ENCODE peak calls at places on chromosomes 1 and 21, in nine cellular contexts. O is naive thymus-derived CD4-positive, alpha-beta T cell; P is activated B cell treated with CpG ODN at 0.5 μM for 24 hours; Q is mammary epithelial cell; V is stimulated activated CD4-positive, alpha-beta T cell treated with anti-CD3 and anti-CD28 coated beads, Interleukin-1b, Interleukin-23, amount 100 ng/mL, for 24 hours; E is T-cell; H is heart right ventricle; B is NCI-H1105 treated with DMSO at 0.1 percent for 48 hours; Z is A172. R is an unnamed sample.

GRCh38 chr21:44750675-44751025 is 39.3 kb upstream of the TSPEAR start:
- DNase-seq in O (no peak), P (no peak), Q (no peak), V (no peak), E (no peak), H (no peak), B (no peak), Z (no peak), R (no peak)

GRCh38 chr1:28855969-28856368 is 44.0 kb downstream of the OPRD1 start:
- DNase-seq in O (no peak), P (no peak), Q (no peak), V (no peak), E (no peak), H (no peak), B (no peak), Z (no peak), R (no peak)

GRCh38 chr1:166122873-166123466 is 43.8 kb downstream of the FAM78B start:
- DNase-seq in O (no peak), P (no peak), Q (no peak), V (no peak), E (no peak), H (no peak), B (no peak), Z (no peak), R (no peak)

GRCh38 chr1:29197590-29197924 is 15.9 kb upstream of the SRSF4 start:
- DNase-seq in O (peak; percentile 22), P (no peak), Q (peak; percentile 36), V (no peak), E (no peak), H (no peak), B (peak; percentile 51), Z (peak; percentile 25), R (peak; percentile 73)

GRCh38 chr1:10803971-10804820 is 7.8 kb upstream of the CASZ1 start:
- DNase-seq in O (no peak), P (no peak), Q (peak; percentile 82), V (no peak), E (no peak), H (no peak), B (no peak), Z (no peak), R (peak; percentile 87)

GRCh38 chr1:156766288-156767100 is 841 bp upstream of the PRCC start:
- DNase-seq in O (no peak), P (no peak), Q (peak; percentile 17), V (no peak), E (no peak), H (peak; percentile 37), B (peak; percentile 38), Z (no peak), R (no peak)

GRCh38 chr1:99456536-99456935 is 189.4 kb upstream of the PALMD start:
- DNase-seq in O (no peak), P (no peak), Q (peak; percentile 19), V (no peak), E (no peak), H (no peak), B (no peak), Z (peak; percentile 69), R (no peak)

GRCh38 chr1:58238846-58239245 is 307.7 kb downstream of the OMA1 start:
- DNase-seq in O (no peak), P (no peak), Q (no peak), V (no peak), E (no peak), H (no peak), B (no peak), Z (no peak), R (no peak)

GRCh38 chr21:29078884-29079765 is 5.7 kb upstream of the CCT8 start:
- DNase-seq in O (peak; percentile 33), P (peak; percentile 18), Q (no peak), V (no peak), E (no peak), H (no peak), B (no peak), Z (no peak), R (no peak)

GRCh38 chr21:38768385-38769071 is 37.2 kb upstream of the ETS2 start:
- DNase-seq in O (peak; percentile 48), P (no peak), Q (peak; percentile 66), V (peak; percentile 37), E (no peak), H (no peak), B (no peak), Z (peak; percentile 70), R (no peak)

GRCh38 chr1:165960136-165960535 is 132.7 kb downstream of the UCK2 start:
- DNase-seq in O (no peak), P (no peak), Q (no peak), V (no peak), E (no peak), H (no peak), B (no peak), Z (no peak), R (no peak)

GRCh38 chr21:42621166-42621827 is 32.1 kb upstream of the PDE9A start:
- DNase-seq in O (no peak), P (no peak), Q (peak; percentile 21), V (no peak), E (no peak), H (no peak), B (no peak), Z (no peak), R (peak; percentile 69)

GRCh38 chr21:32237021-32237420 is 41.8 kb downstream of the MIS18A start:
- DNase-seq in O (no peak), P (no peak), Q (no peak), V (no peak), E (no peak), H (no peak), B (no peak), Z (no peak), R (no peak)

GRCh38 chr1:150066838-150067183 is 765 bp upstream of the VPS45 start:
- DNase-seq in O (peak; percentile 22), P (peak; percentile 29), Q (no peak), V (peak; percentile 3), E (peak; percentile 7), H (peak; percentile 46), B (peak; percentile 81), Z (no peak), R (peak; percentile 59)

GRCh38 chr1:92441316-92442311 is 45.1 kb downstream of the GFI1 start:
- DNase-seq in O (no peak), P (no peak), Q (no peak), V (no peak), E (no peak), H (no peak), B (no peak), Z (no peak), R (no peak)

GRCh38 chr21:43273708-43274021 is 104.9 kb downstream of the CRYAA start:
- DNase-seq in O (no peak), P (no peak), Q (no peak), V (no peak), E (no peak), H (no peak), B (no peak), Z (no peak), R (no peak)

GRCh38 chr1:200319143-200319542 is 90.7 kb downstream of the ZNF281 start:
- DNase-seq in O (no peak), P (no peak), Q (peak; percentile 67), V (no peak), E (no peak), H (no peak), B (no peak), Z (no peak), R (no peak)

GRCh38 chr1:53315456-53316048 is 12.3 kb downstream of the LRP8 start:
- DNase-seq in O (no peak), P (no peak), Q (no peak), V (no peak), E (no peak), H (no peak), B (no peak), Z (no peak), R (no peak)

GRCh38 chr1:228345201-228345930 is 61.3 kb downstream of the TRIM11 start:
- DNase-seq in O (no peak), P (peak; percentile 10), Q (no peak), V (no peak), E (no peak), H (peak; percentile 9), B (no peak), Z (no peak), R (peak; percentile 59)

GRCh38 chr1:230848235-230848634 is 20.1 kb downstream of the C1orf198 start:
- DNase-seq in O (no peak), P (no peak), Q (no peak), V (no peak), E (no peak), H (no peak), B (no peak), Z (no peak), R (no peak)

GRCh38 chr1:182459949-182460348 is 10.0 kb downstream of the RGSL1 start:
- DNase-seq in O (no peak), P (no peak), Q (no peak), V (no peak), E (no peak), H (no peak), B (no peak), Z (no peak), R (no peak)

GRCh38 chr1:33849206-33849605 is 14.7 kb upstream of the HMGB4 start:
- DNase-seq in O (no peak), P (no peak), Q (no peak), V (no peak), E (no peak), H (no peak), B (no peak), Z (no peak), R (no peak)